ENCODE peak calls at places on chromosomes 2 and 18, in ten cellular contexts. E is GM04504; M is caudate nucleus; Y is cardiac septum; Q is psoas muscle; I is activated naive CD4-positive, alpha-beta T cell treated with anti-CD3 and anti-CD28 coated beads, Interleukin-2, amount 50 U/mL, for 16 hours; K is activated T-helper 1 cell treated with Interleukin-2 at 50 U/mL for 16 hours; S is HTR-8/SVneo; U is AG10803; X is NCI-H2171 treated with DMSO at 0.1 percent for 48 hours. F is an unnamed sample.

GRCh38 chr2:54568876-54569298 is 112.8 kb downstream of the SPTBN1 start:
- DNase-seq in E (no peak), M (no peak), Y (no peak), Q (no peak), I (no peak), K (no peak), S (no peak), U (no peak), X (no peak), F (no peak)

GRCh38 chr2:101766337-101766736 is 68.8 kb downstream of the MAP4K4 start:
- DNase-seq in E (no peak), M (no peak), Y (no peak), Q (no peak), I (no peak), K (no peak), S (no peak), U (no peak), X (no peak), F (no peak)

GRCh38 chr2:37650548-37651101 is 20.8 kb downstream of the CDC42EP3 start:
- DNase-seq in E (no peak), M (no peak), Y (no peak), Q (no peak), I (no peak), K (no peak), S (no peak), U (peak; percentile 66), X (no peak), F (no peak)

GRCh38 chr18:45493830-45494229 is 121.4 kb upstream of the SLC14A2 start:
- DNase-seq in E (no peak), M (no peak), Y (no peak), Q (no peak), I (no peak), K (no peak), S (no peak), U (no peak), X (no peak), F (no peak)

GRCh38 chr2:85878719-85879390 is 9.9 kb downstream of the ST3GAL5 start:
- DNase-seq in E (no peak), M (no peak), Y (no peak), Q (no peak), I (no peak), K (no peak), S (no peak), U (no peak), X (no peak), F (no peak)

GRCh38 chr2:147515213-147515612 is 329.6 kb upstream of the ACVR2A start:
- DNase-seq in E (no peak), M (no peak), Y (no peak), Q (no peak), I (no peak), K (no peak), S (no peak), U (no peak), X (no peak), F (no peak)

GRCh38 chr2:238462782-238463396 is 36.2 kb downstream of the ASB1 start:
- DNase-seq in E (peak; percentile 20), M (no peak), Y (no peak), Q (no peak), I (no peak), K (no peak), S (peak; percentile 45), U (peak; percentile 62), X (peak; percentile 43), F (no peak)

GRCh38 chr2:63101954-63102353 is 51.3 kb downstream of the OTX1 start:
- DNase-seq in E (no peak), M (no peak), Y (no peak), Q (no peak), I (no peak), K (no peak), S (no peak), U (no peak), X (no peak), F (no peak)

GRCh38 chr2:237877576-237878307 is 18.3 kb downstream of the RAMP1 start:
- DNase-seq in E (no peak), M (no peak), Y (peak; percentile 57), Q (no peak), I (no peak), K (no peak), S (no peak), U (no peak), X (no peak), F (peak; percentile 40)

F was measured in ureter.